ENCODE peak calls at places on chromosomes 3 and 15, in four cellular contexts. F is A549, H is SK-N-SH, G is HepG2. T is an unnamed sample.
A peak's percentile ranks its signal among the peaks of the same experiment; 100 is the strongest.

GRCh38 chr15:73366766-73367623 is 1.8 kb downstream of the HCN4 start:
- DNase-seq in F (no peak), H (peak; percentile 40), G (no peak), T (no peak)

GRCh38 chr3:19213608-19214220 is 65.4 kb downstream of the KCNH8 start:
- DNase-seq in F (no peak), H (no peak), G (peak; percentile 4), T (no peak)

GRCh38 chr3:107810195-107811071 is 280.4 kb downstream of the CD47 start:
- DNase-seq in F (no peak), H (no peak), G (peak; percentile 67), T (peak; percentile 8)

GRCh38 chr15:94692697-94693096 is 461.3 kb downstream of the MCTP2 start:
- DNase-seq in F (no peak), H (no peak), G (no peak), T (no peak)

GRCh38 chr3:68876112-68876713 is 56.1 kb downstream of the TAFA4 start:
- DNase-seq in F (peak; percentile 3), H (peak; percentile 33), G (peak; percentile 31), T (peak; percentile 17)

GRCh38 chr3:124774305-124774673 is 44.0 kb downstream of the UMPS start:
- DNase-seq in F (peak; percentile 58), H (no peak), G (no peak), T (no peak)

GRCh38 chr3:148021400-148021799 is 612.2 kb downstream of the ZIC1 start:
- DNase-seq in F (no peak), H (no peak), G (no peak), T (no peak)

GRCh38 chr15:62975515-62975914 is 67.0 kb upstream of the TPM1 start:
- DNase-seq in F (peak; percentile 48), H (no peak), G (no peak), T (no peak)

GRCh38 chr3:146929696-146930095 is 324.6 kb upstream of the PLSCR5 start:
- DNase-seq in F (no peak), H (no peak), G (no peak), T (no peak)

GRCh38 chr3:67526246-67526645 is 128.2 kb downstream of the SUCLG2 start:
- DNase-seq in F (no peak), H (no peak), G (no peak), T (no peak)

GRCh38 chr3:64627471-64628321 is 60.1 kb downstream of the ADAMTS9 start:
- DNase-seq in F (no peak), H (no peak), G (peak; percentile 75), T (no peak)

GRCh38 chr3:98519351-98519750 is 3.4 kb downstream of the CLDND1 start:
- DNase-seq in F (no peak), H (no peak), G (no peak), T (no peak)

GRCh38 chr15:84599906-84600305 is 903 bp upstream of the ZSCAN2 start:
- DNase-seq in F (no peak), H (no peak), G (no peak), T (no peak)

GRCh38 chr3:58585005-58585786 is 8.0 kb upstream of the FAM107A start:
- DNase-seq in F (peak; percentile 91), H (peak; percentile 94), G (peak; percentile 43), T (no peak)

GRCh38 chr3:186093271-186093900 is 15.5 kb downstream of the ETV5 start:
- DNase-seq in F (no peak), H (no peak), G (peak; percentile 58), T (no peak)

GRCh38 chr3:149247929-149248691 is 26.5 kb upstream of the CP start:
- DNase-seq in F (no peak), H (no peak), G (peak; percentile 25), T (no peak)

GRCh38 chr3:45002680-45003079 is 23.4 kb upstream of the CLEC3B start:
- DNase-seq in F (no peak), H (no peak), G (no peak), T (no peak)

GRCh38 chr3:154100556-154100955 is 20.6 kb upstream of the ARHGEF26 start:
- DNase-seq in F (no peak), H (no peak), G (no peak), T (no peak)

GRCh38 chr3:11136871-11137626 is 17.2 kb upstream of the HRH1 start:
- DNase-seq in F (peak; percentile 100), H (peak; percentile 88), G (peak; percentile 40), T (no peak)

GRCh38 chr3:115040673-115041286 is 106.3 kb downstream of the ZBTB20 start:
- DNase-seq in F (peak; percentile 20), H (peak; percentile 43), G (peak; percentile 7), T (peak; percentile 2)

DNA sequence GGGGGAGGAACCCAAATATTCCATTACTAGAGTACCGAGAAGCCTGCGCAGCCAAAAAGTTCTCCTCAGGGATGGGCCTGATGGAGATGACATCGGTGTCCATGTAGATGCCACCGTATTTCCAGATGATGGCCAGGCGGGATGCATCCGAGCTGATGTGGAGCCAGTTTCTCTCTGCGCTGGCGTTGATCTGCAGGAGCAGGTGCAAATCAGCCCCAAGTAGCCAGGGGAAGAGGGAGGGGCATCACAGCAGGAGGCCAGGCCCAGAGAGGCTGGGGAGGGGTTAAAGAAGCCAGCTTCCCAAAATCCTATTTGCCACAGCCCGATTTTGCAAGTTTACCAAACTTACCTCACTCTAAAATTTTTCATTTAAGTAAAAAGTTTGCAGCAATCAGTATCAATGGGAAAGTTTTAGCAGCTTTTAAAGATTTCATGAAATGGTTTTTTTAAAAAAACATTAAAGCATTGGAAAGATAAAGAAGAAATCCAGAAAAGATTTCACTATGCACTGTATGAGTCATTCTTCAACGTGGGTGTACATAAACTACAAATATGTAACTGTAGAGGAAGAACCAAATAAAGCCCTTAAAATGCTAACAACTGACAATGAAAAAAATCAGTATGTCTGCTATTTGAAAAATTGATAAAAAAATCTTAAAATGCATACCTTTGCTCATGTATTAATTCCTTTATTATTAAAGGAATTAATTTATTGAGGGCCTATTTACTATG is 7.3 kb downstream of the A4GNT start:
- DNase-seq in F (no peak), H (no peak), G (no peak), T (no peak)
- TF ChIP-seq PBX3 in F (no peak), H (no peak), G (no peak), T (no peak)

GRCh38 chr3:127734754-127735473 is 62.2 kb downstream of the ABTB1 start:
- DNase-seq in F (no peak), H (no peak), G (no peak), T (no peak)
- TF ChIP-seq PBX3 in F (no peak), H (no peak), G (no peak), T (no peak)

GRCh38 chr15:76460871-76461270 is 124.3 kb downstream of the ISL2 start:
- DNase-seq in F (no peak), H (no peak), G (no peak), T (no peak)
- TF ChIP-seq PBX3 in F (no peak), H (no peak), G (no peak), T (no peak)

GRCh38 chr15:89199734-89200133 is 21.6 kb downstream of the RLBP1 start:
- DNase-seq in F (no peak), H (no peak), G (no peak), T (no peak)

GRCh38 chr15:89200182-89200581 is 21.2 kb downstream of the RLBP1 start:
- DNase-seq in F (no peak), H (no peak), G (no peak), T (no peak)

GRCh38 chr15:89206908-89207331 is 14.5 kb downstream of the RLBP1 start:
- DNase-seq in F (peak; percentile 99), H (peak; percentile 93), G (peak; percentile 56), T (no peak)

GRCh38 chr15:89201465-89202005 is 19.8 kb downstream of the RLBP1 start:
- DNase-seq in F (no peak), H (no peak), G (no peak), T (no peak)

DNA sequence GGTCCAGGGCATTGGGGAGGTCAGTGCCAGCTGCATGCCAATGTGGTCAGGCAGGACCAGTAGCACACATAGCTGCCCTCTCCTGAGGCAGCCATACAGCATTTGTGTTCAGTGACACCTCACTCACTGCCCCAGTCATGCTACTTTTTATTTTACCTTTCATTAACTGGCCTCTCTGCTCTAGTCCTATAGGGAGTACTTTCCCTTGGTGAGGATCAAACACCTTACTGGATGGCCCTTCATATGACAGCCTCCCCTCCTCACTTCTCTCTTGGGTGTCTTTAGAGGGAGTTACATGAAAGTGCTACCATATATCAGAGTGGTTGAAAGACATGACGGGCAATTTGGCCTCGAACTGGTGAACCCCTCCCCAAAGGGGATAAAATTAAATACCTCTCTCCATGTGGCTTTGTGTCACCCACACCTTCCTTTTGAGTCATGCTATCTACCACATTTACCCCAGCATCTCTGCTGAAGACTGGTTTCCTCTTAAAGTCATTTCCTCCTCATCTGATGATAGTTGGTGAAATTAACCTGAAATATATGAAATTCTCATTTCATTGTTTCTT is 17.6 kb downstream of the RLBP1 start:
- DNase-seq in F (no peak), H (no peak), G (no peak), T (no peak)
- TF ChIP-seq PBX3 in F (no peak), H (no peak), G (no peak), T (no peak)

GRCh38 chr15:44132057-44132456 is 63.0 kb downstream of the FRMD5 start:
- DNase-seq in F (no peak), H (no peak), G (no peak), T (no peak)

GRCh38 chr15:44136991-44137477 is 58.0 kb downstream of the FRMD5 start:
- DNase-seq in F (no peak), H (no peak), G (no peak), T (no peak)

DNA sequence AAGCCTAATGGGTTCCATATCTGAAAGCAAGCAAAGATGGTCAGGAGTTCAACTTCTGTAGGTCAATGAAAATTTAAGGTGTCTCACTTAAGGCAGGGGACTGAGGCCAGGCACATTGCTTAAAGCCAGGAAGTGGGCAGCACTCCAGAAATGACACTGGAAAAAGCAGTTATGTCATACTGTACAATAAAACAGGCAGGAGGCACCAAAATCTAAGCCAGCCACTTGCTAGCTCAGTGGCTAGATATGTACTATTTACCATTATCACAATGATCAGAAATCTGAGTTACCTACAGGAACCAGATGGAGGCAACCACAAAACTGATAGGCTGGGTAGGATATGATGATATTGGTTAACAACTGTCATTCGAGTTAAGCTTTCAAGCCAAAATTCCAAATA is 57.3 kb downstream of the FRMD5 start:
- DNase-seq in F (no peak), H (peak; percentile 30), G (no peak), T (no peak)
- TF ChIP-seq PBX3 in F (no peak), H (no peak), G (no peak), T (no peak)

GRCh38 chr15:66751579-66751978 is 49.5 kb downstream of the SMAD6 start:
- DNase-seq in F (no peak), H (no peak), G (peak; percentile 60), T (no peak)
- TF ChIP-seq PBX3 in F (peak; percentile 30), H (no peak), G (no peak), T (no peak)

GRCh38 chr3:129398803-129399144 is 29.7 kb downstream of the EFCAB12 start:
- DNase-seq in F (no peak), H (peak; percentile 55), G (no peak), T (no peak)
- TF ChIP-seq PBX3 in F (no peak), H (no peak), G (no peak), T (no peak)

GRCh38 chr15:66573348-66573718 is 7.5 kb upstream of the LCTL start:
- DNase-seq in F (no peak), H (no peak), G (no peak), T (no peak)

GRCh38 chr15:66570327-66570726 is 4.5 kb upstream of the LCTL start:
- DNase-seq in F (no peak), H (no peak), G (no peak), T (no peak)

GRCh38 chr15:66569461-66570137 is 3.8 kb upstream of the LCTL start:
- DNase-seq in F (no peak), H (no peak), G (no peak), T (no peak)

GRCh38 chr15:66567897-66568296 is 2.1 kb upstream of the LCTL start:
- DNase-seq in F (no peak), H (no peak), G (no peak), T (no peak)

GRCh38 chr15:66570842-66571241 is 5.0 kb upstream of the LCTL start:
- DNase-seq in F (no peak), H (no peak), G (no peak), T (no peak)
- TF ChIP-seq PBX3 in F (no peak), H (no peak), G (no peak), T (no peak)

T was measured in GM12878.